ENCODE peak calls at places on chromosomes 12 and 14, in five cellular contexts. U is prostate gland, D is heart left ventricle, I is neural progenitor cell, Q is progenitor cell of endocrine pancreas. C is an unnamed sample.

GRCh38 chr14:61836807-61837206 is 74.6 kb downstream of the SNAPC1 start:
- DNase-seq in U (no peak), D (no peak), I (no peak), Q (no peak), C (no peak)

GRCh38 chr12:68539615-68539952 is 71.1 kb upstream of the RAP1B start:
- DNase-seq in U (no peak), D (no peak), I (no peak), Q (no peak), C (no peak)

GRCh38 chr14:36857136-36857535 is 195.5 kb downstream of the PAX9 start:
- DNase-seq in U (no peak), D (no peak), I (peak), Q (no peak), C (no peak)

GRCh38 chr12:122871851-122872785 is 23.8 kb downstream of the VPS37B start:
- DNase-seq in U (peak), D (peak), I (peak), Q (no peak), C (peak)

GRCh38 chr12:43887397-43887796 is 51.5 kb downstream of the TMEM117 start:
- DNase-seq in U (no peak), D (no peak), I (no peak), Q (no peak), C (no peak)

GRCh38 chr14:55577229-55577628 is 2.8 kb upstream of the KTN1 start:
- DNase-seq in U (no peak), D (no peak), I (no peak), Q (no peak), C (no peak)

GRCh38 chr12:115320967-115321366 is 637.0 kb upstream of the TBX3 start:
- DNase-seq in U (no peak), D (peak), I (no peak), Q (no peak), C (no peak)

GRCh38 chr12:50132505-50133135 is 20.6 kb downstream of the COX14 start:
- DNase-seq in U (no peak), D (no peak), I (peak), Q (no peak), C (peak)

GRCh38 chr12:26121841-26122680 is 2.8 kb downstream of the BHLHE41 start:
- DNase-seq in U (no peak), D (peak), I (peak), Q (peak), C (peak)

GRCh38 chr12:42625611-42626010 is 36.1 kb upstream of the PRICKLE1 start:
- DNase-seq in U (no peak), D (no peak), I (no peak), Q (no peak), C (no peak)

GRCh38 chr14:105476937-105477658 is 2.5 kb downstream of the CRIP2 start:
- DNase-seq in U (no peak), D (peak), I (no peak), Q (no peak), C (no peak)

GRCh38 chr14:54396493-54397335 is at the start of gene CDKN3:
- DNase-seq in U (peak), D (peak), I (peak), Q (peak), C (peak)
- TF ChIP-seq CTCF in U (peak), D (peak), I (peak), Q (peak), C (peak)

DNA sequence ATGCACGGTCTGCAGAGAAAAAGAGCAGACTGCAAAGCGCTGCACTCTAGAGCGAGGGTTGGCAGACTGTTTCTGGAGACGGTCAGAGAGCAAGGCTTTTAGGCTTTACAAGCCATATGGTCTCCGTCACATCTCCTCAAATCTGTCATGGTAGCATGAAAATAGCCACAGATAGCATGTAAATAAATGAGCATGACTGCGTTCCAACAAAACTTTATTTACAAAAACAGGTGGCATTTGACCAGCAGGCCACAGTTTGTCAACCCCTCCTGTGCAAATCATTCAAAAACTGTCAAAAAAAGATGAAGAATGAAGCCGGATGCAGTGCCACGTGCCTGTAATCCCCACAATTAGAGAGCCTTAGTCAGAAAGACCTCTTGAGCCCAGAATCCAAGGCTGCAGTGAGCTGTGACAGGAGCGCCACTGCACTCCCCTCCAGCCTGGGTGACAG is 18.9 kb downstream of the SYNE3 start:
- DNase-seq in U (no peak), D (no peak), I (no peak), Q (no peak), C (no peak)
- TF ChIP-seq CTCF in U (no peak), D (no peak), I (no peak), Q (no peak), C (no peak)

DNA sequence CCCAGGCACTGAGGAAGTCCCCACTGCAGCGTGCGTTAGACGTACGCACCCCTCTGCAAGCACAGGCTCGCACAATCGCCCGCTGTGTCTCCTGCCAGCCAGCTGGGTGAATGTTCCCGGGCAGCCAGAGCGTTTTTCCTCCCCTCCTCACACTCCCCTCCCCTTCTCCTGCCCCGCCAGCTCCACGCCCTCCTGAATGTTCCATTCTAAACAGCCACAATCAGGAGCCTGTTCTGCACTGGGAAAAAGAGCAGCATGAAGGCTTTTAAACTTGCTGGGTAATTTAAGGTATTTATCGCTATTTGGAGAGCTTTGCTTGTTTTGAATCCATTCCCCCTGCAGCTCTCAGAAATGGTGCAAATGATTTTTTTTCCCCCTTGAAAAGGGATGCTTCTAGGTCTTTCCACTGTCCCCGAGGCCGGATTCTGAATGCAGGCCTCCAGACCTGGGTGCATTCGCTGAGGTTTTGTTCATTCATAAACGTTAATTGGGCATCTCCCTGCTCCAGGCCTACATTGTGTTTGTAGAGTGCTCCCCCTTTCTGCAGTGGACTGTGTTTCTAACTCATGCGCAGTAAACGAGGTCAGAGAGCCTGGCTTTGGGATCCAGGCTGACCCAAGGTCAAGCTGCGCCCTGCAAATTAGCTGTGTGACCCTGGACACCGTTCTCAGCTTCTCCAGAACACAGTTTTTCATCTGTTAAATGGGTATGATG is 212.5 kb downstream of the CHST11 start:
- DNase-seq in U (peak), D (peak), I (peak), Q (peak), C (no peak)
- TF ChIP-seq CTCF in U (no peak), D (no peak), I (peak), Q (no peak), C (peak)

GRCh38 chr14:52043690-52044089 is 25.2 kb downstream of the NID2 start:
- DNase-seq in U (no peak), D (no peak), I (peak), Q (peak), C (peak)
- TF ChIP-seq CTCF in U (no peak), D (peak), I (peak), Q (peak), C (peak)